ENCODE peak calls at places on chromosomes 1 and 21, in eight cellular contexts. One of them, this sample, is unnamed.

GRCh38 chr1:109056064-109056463 is 14.2 kb upstream of the WDR47 start:
- DNase-seq in T-helper 2 cell: no peak
- DNase-seq in HEK293T: no peak
- DNase-seq in ureter: no peak
- DNase-seq in neural crest cell: no peak
- DNase-seq in HFF-Myc: no peak
- DNase-seq in stimulated activated CD8-positive, alpha-beta memory T cell treated with anti-CD3 and anti-CD28 coated beads, Interleukin-2, amount 100 ng/mL, for 1 hour: no peak
- DNase-seq in activated naive CD8-positive, alpha-beta T cell treated with anti-CD3 and anti-CD28 coated beads, Interleukin-2, amount 50 U/mL, for 24 hours: no peak
- DNase-seq in this sample: no peak

GRCh38 chr1:29893036-29893723 is 656.9 kb downstream of the PTPRU start:
- DNase-seq in HFF-Myc: no peak
- DNase-seq in T-helper 2 cell: no peak
- DNase-seq in neural crest cell: no peak
- DNase-seq in stimulated activated CD8-positive, alpha-beta memory T cell treated with anti-CD3 and anti-CD28 coated beads, Interleukin-2, amount 100 ng/mL, for 1 hour: no peak
- DNase-seq in activated naive CD8-positive, alpha-beta T cell treated with anti-CD3 and anti-CD28 coated beads, Interleukin-2, amount 50 U/mL, for 24 hours: no peak
- DNase-seq in ureter: no peak
- DNase-seq in HEK293T: no peak
- DNase-seq in this sample: no peak

GRCh38 chr1:23984417-23985186 is 4.5 kb upstream of the SRSF10 start:
- DNase-seq in HFF-Myc: no peak
- DNase-seq in activated naive CD8-positive, alpha-beta T cell treated with anti-CD3 and anti-CD28 coated beads, Interleukin-2, amount 50 U/mL, for 24 hours: no peak
- DNase-seq in ureter: no peak
- DNase-seq in T-helper 2 cell: no peak
- DNase-seq in HEK293T: no peak
- DNase-seq in neural crest cell: no peak
- DNase-seq in stimulated activated CD8-positive, alpha-beta memory T cell treated with anti-CD3 and anti-CD28 coated beads, Interleukin-2, amount 100 ng/mL, for 1 hour: no peak
- DNase-seq in this sample: peak

GRCh38 chr1:32886012-32886827 is at the start of gene HPCA:
- DNase-seq in HFF-Myc: no peak
- DNase-seq in activated naive CD8-positive, alpha-beta T cell treated with anti-CD3 and anti-CD28 coated beads, Interleukin-2, amount 50 U/mL, for 24 hours: peak
- DNase-seq in T-helper 2 cell: no peak
- DNase-seq in ureter: no peak
- DNase-seq in HEK293T: peak
- DNase-seq in stimulated activated CD8-positive, alpha-beta memory T cell treated with anti-CD3 and anti-CD28 coated beads, Interleukin-2, amount 100 ng/mL, for 1 hour: no peak
- DNase-seq in neural crest cell: peak
- DNase-seq in this sample: peak

GRCh38 chr21:45617021-45617930 is 26.2 kb upstream of the PCBP3 start:
- DNase-seq in ureter: no peak
- DNase-seq in HFF-Myc: no peak
- DNase-seq in neural crest cell: no peak
- DNase-seq in stimulated activated CD8-positive, alpha-beta memory T cell treated with anti-CD3 and anti-CD28 coated beads, Interleukin-2, amount 100 ng/mL, for 1 hour: no peak
- DNase-seq in HEK293T: no peak
- DNase-seq in activated naive CD8-positive, alpha-beta T cell treated with anti-CD3 and anti-CD28 coated beads, Interleukin-2, amount 50 U/mL, for 24 hours: no peak
- DNase-seq in T-helper 2 cell: no peak
- DNase-seq in this sample: no peak

GRCh38 chr1:240086726-240087125 is 5.0 kb upstream of the FMN2 start:
- DNase-seq in stimulated activated CD8-positive, alpha-beta memory T cell treated with anti-CD3 and anti-CD28 coated beads, Interleukin-2, amount 100 ng/mL, for 1 hour: no peak
- DNase-seq in ureter: no peak
- DNase-seq in HEK293T: no peak
- DNase-seq in activated naive CD8-positive, alpha-beta T cell treated with anti-CD3 and anti-CD28 coated beads, Interleukin-2, amount 50 U/mL, for 24 hours: no peak
- DNase-seq in neural crest cell: no peak
- DNase-seq in HFF-Myc: no peak
- DNase-seq in T-helper 2 cell: no peak
- DNase-seq in this sample: no peak

GRCh38 chr1:23804183-23804582 is 3.6 kb upstream of the GALE start:
- DNase-seq in activated naive CD8-positive, alpha-beta T cell treated with anti-CD3 and anti-CD28 coated beads, Interleukin-2, amount 50 U/mL, for 24 hours: no peak
- DNase-seq in neural crest cell: no peak
- DNase-seq in stimulated activated CD8-positive, alpha-beta memory T cell treated with anti-CD3 and anti-CD28 coated beads, Interleukin-2, amount 100 ng/mL, for 1 hour: no peak
- DNase-seq in ureter: no peak
- DNase-seq in HFF-Myc: no peak
- DNase-seq in HEK293T: no peak
- DNase-seq in T-helper 2 cell: no peak
- DNase-seq in this sample: no peak

GRCh38 chr1:182674346-182675246 is 9.8 kb downstream of the RGS8 start:
- DNase-seq in activated naive CD8-positive, alpha-beta T cell treated with anti-CD3 and anti-CD28 coated beads, Interleukin-2, amount 50 U/mL, for 24 hours: no peak
- DNase-seq in HFF-Myc: no peak
- DNase-seq in ureter: no peak
- DNase-seq in HEK293T: no peak
- DNase-seq in T-helper 2 cell: no peak
- DNase-seq in stimulated activated CD8-positive, alpha-beta memory T cell treated with anti-CD3 and anti-CD28 coated beads, Interleukin-2, amount 100 ng/mL, for 1 hour: no peak
- DNase-seq in neural crest cell: no peak
- DNase-seq in this sample: peak

GRCh38 chr1:8789314-8790214 is 27.9 kb downstream of the RERE start:
- DNase-seq in T-helper 2 cell: no peak
- DNase-seq in stimulated activated CD8-positive, alpha-beta memory T cell treated with anti-CD3 and anti-CD28 coated beads, Interleukin-2, amount 100 ng/mL, for 1 hour: no peak
- DNase-seq in activated naive CD8-positive, alpha-beta T cell treated with anti-CD3 and anti-CD28 coated beads, Interleukin-2, amount 50 U/mL, for 24 hours: no peak
- DNase-seq in HFF-Myc: no peak
- DNase-seq in neural crest cell: no peak
- DNase-seq in HEK293T: no peak
- DNase-seq in ureter: no peak
- DNase-seq in this sample: peak

GRCh38 chr21:36199021-36199420 is 42.4 kb downstream of the DOP1B start:
- DNase-seq in HEK293T: no peak
- DNase-seq in stimulated activated CD8-positive, alpha-beta memory T cell treated with anti-CD3 and anti-CD28 coated beads, Interleukin-2, amount 100 ng/mL, for 1 hour: no peak
- DNase-seq in ureter: no peak
- DNase-seq in neural crest cell: no peak
- DNase-seq in activated naive CD8-positive, alpha-beta T cell treated with anti-CD3 and anti-CD28 coated beads, Interleukin-2, amount 50 U/mL, for 24 hours: no peak
- DNase-seq in T-helper 2 cell: no peak
- DNase-seq in HFF-Myc: no peak
- DNase-seq in this sample: peak

GRCh38 chr21:17660862-17661261 is 48.2 kb upstream of the BTG3 start:
- DNase-seq in HFF-Myc: no peak
- DNase-seq in HEK293T: no peak
- DNase-seq in activated naive CD8-positive, alpha-beta T cell treated with anti-CD3 and anti-CD28 coated beads, Interleukin-2, amount 50 U/mL, for 24 hours: no peak
- DNase-seq in ureter: no peak
- DNase-seq in neural crest cell: no peak
- DNase-seq in T-helper 2 cell: no peak
- DNase-seq in stimulated activated CD8-positive, alpha-beta memory T cell treated with anti-CD3 and anti-CD28 coated beads, Interleukin-2, amount 100 ng/mL, for 1 hour: no peak
- DNase-seq in this sample: no peak

GRCh38 chr1:212518188-212518951 is 85.7 kb downstream of the NENF start:
- DNase-seq in neural crest cell: no peak
- DNase-seq in HEK293T: no peak
- DNase-seq in stimulated activated CD8-positive, alpha-beta memory T cell treated with anti-CD3 and anti-CD28 coated beads, Interleukin-2, amount 100 ng/mL, for 1 hour: no peak
- DNase-seq in T-helper 2 cell: no peak
- DNase-seq in activated naive CD8-positive, alpha-beta T cell treated with anti-CD3 and anti-CD28 coated beads, Interleukin-2, amount 50 U/mL, for 24 hours: no peak
- DNase-seq in HFF-Myc: no peak
- DNase-seq in ureter: peak
- DNase-seq in this sample: peak

GRCh38 chr1:60171793-60172192 is 98.2 kb upstream of the C1orf87 start:
- DNase-seq in stimulated activated CD8-positive, alpha-beta memory T cell treated with anti-CD3 and anti-CD28 coated beads, Interleukin-2, amount 100 ng/mL, for 1 hour: no peak
- DNase-seq in HEK293T: no peak
- DNase-seq in ureter: no peak
- DNase-seq in activated naive CD8-positive, alpha-beta T cell treated with anti-CD3 and anti-CD28 coated beads, Interleukin-2, amount 50 U/mL, for 24 hours: no peak
- DNase-seq in HFF-Myc: peak
- DNase-seq in neural crest cell: no peak
- DNase-seq in T-helper 2 cell: no peak
- DNase-seq in this sample: no peak

GRCh38 chr1:85137660-85138059 is 63.2 kb downstream of the SYDE2 start:
- DNase-seq in neural crest cell: no peak
- DNase-seq in ureter: peak
- DNase-seq in stimulated activated CD8-positive, alpha-beta memory T cell treated with anti-CD3 and anti-CD28 coated beads, Interleukin-2, amount 100 ng/mL, for 1 hour: no peak
- DNase-seq in HFF-Myc: no peak
- DNase-seq in T-helper 2 cell: no peak
- DNase-seq in HEK293T: no peak
- DNase-seq in activated naive CD8-positive, alpha-beta T cell treated with anti-CD3 and anti-CD28 coated beads, Interleukin-2, amount 50 U/mL, for 24 hours: no peak
- DNase-seq in this sample: no peak

GRCh38 chr1:221704291-221704690 is 37.6 kb downstream of the DUSP10 start:
- DNase-seq in activated naive CD8-positive, alpha-beta T cell treated with anti-CD3 and anti-CD28 coated beads, Interleukin-2, amount 50 U/mL, for 24 hours: no peak
- DNase-seq in HEK293T: no peak
- DNase-seq in neural crest cell: no peak
- DNase-seq in ureter: no peak
- DNase-seq in T-helper 2 cell: no peak
- DNase-seq in HFF-Myc: no peak
- DNase-seq in stimulated activated CD8-positive, alpha-beta memory T cell treated with anti-CD3 and anti-CD28 coated beads, Interleukin-2, amount 100 ng/mL, for 1 hour: no peak
- DNase-seq in this sample: no peak

This sample was measured in T47D.